ENCODE peak calls at places on chromosomes 5 and 9, in six cellular contexts. Z is neural progenitor cell, X is neuronal stem cell, E is body of pancreas, J is caudate nucleus, K is epithelial cell of prostate. A is an unnamed sample.

GRCh38 chr5:31047621-31048020 is 145.9 kb upstream of the CDH6 start:
- DNase-seq in Z (no peak), X (no peak), E (no peak), J (no peak), K (no peak), A (no peak)

GRCh38 chr9:120862452-120862851 is 14.5 kb downstream of the PHF19 start:
- DNase-seq in Z (no peak), X (no peak), E (no peak), J (no peak), K (no peak), A (no peak)

GRCh38 chr9:69253057-69253456 is 72.0 kb upstream of the ENTREP1 start:
- DNase-seq in Z (no peak), X (no peak), E (no peak), J (no peak), K (peak; percentile 41), A (no peak)

GRCh38 chr5:151924564-151925395 is at the start of gene GLRA1:
- DNase-seq in Z (peak; percentile 93), X (peak; percentile 83), E (peak; percentile 49), J (no peak), K (no peak), A (peak; percentile 49)

GRCh38 chr9:113614843-113615648 is 151.5 kb downstream of the RGS3 start:
- DNase-seq in Z (no peak), X (no peak), E (peak; percentile 29), J (no peak), K (no peak), A (peak; percentile 77)

GRCh38 chr5:1793966-1794895 is 5.4 kb downstream of the MRPL36 start:
- DNase-seq in Z (no peak), X (no peak), E (no peak), J (no peak), K (no peak), A (no peak)

GRCh38 chr5:39578887-39579497 is 154.2 kb upstream of the DAB2 start:
- DNase-seq in Z (no peak), X (peak; percentile 33), E (no peak), J (no peak), K (no peak), A (no peak)

GRCh38 chr9:116476935-116477381 is 210.1 kb upstream of the TRIM32 start:
- DNase-seq in Z (peak; percentile 39), X (no peak), E (no peak), J (no peak), K (no peak), A (no peak)

GRCh38 chr5:158756873-158757272 is 342.8 kb downstream of the EBF1 start:
- DNase-seq in Z (peak; percentile 40), X (no peak), E (no peak), J (no peak), K (no peak), A (no peak)

GRCh38 chr9:38336341-38336740 is 56.2 kb upstream of the ALDH1B1 start:
- DNase-seq in Z (no peak), X (no peak), E (no peak), J (no peak), K (no peak), A (no peak)

GRCh38 chr9:109912082-109912581 is 132.1 kb downstream of the PALM2AKAP2 start:
- DNase-seq in Z (no peak), X (no peak), E (no peak), J (no peak), K (no peak), A (no peak)

GRCh38 chr5:76403963-76404693 is 1.0 kb downstream of the IQGAP2 start:
- DNase-seq in Z (peak; percentile 79), X (peak; percentile 15), E (peak; percentile 92), J (no peak), K (no peak), A (peak; percentile 28)

DNA sequence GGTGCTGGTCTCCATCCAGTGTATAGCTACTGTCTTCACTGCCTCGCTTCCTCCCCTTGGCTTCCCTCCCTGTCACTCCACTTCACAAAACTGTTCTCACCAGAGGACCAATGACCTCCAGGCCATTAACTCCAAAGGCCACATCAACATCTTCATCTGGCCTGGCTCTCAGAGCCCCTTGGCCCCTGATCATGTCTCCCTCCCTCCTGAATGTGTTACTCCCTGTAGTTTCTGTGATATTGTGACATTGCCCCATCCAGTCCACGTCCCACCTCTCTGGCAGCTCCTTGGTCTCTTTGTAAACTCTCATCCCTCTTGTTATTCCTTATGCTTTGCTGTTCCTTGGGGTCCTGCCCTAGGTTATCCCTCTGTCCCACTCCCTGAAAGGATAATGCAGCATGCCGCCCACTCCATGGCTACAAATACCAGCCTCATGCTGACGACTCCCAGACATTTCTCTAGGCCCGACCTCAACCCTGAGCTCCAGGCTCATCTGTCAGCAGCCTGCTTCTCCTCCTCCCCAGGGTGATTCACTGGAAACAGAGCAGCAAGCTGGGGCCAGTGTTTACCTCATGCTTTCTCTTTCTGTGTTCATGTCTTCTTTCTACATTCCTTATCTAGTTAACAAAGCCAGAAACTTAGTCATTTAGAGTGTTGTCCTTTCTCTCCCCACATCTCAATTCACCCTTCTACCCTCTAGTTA is 312.2 kb downstream of the SPOCK1 start:
- DNase-seq in Z (no peak), X (no peak), E (no peak), J (no peak), K (peak; percentile 46), A (no peak)
- H3K27ac ChIP-seq in Z (no peak overlapping the region), X (no peak overlapping the region), E (no peak overlapping the region), J (no peak overlapping the region), K (no peak overlapping the region), A (no peak overlapping the region)

DNA sequence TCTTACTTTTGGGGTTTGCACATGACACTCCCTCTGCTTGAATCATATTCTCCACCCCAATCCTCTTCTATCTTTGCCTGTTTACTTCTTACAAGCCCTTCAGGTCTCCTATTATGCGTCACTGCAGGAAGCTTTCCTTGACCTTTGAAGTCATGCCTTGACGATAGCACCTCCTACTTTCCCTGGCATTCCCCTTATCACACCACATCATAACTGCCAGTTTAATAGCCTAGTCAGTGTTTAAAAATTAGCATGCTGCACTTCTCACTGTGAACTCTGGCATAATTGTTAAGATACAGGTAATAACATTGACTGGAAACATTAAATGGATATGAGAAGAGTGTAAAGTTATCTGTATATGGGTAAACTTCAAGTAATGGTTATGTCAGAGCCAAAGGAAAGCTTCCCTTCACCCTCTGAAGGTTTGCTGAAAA is 37.1 kb upstream of the CEP120 start:
- DNase-seq in Z (no peak), X (no peak), E (peak; percentile 33), J (no peak), K (peak; percentile 77), A (no peak)
- H3K27ac ChIP-seq in Z (no peak overlapping the region), X (no peak overlapping the region), E (no peak overlapping the region), J (no peak overlapping the region), K (no peak overlapping the region), A (no peak overlapping the region)

DNA sequence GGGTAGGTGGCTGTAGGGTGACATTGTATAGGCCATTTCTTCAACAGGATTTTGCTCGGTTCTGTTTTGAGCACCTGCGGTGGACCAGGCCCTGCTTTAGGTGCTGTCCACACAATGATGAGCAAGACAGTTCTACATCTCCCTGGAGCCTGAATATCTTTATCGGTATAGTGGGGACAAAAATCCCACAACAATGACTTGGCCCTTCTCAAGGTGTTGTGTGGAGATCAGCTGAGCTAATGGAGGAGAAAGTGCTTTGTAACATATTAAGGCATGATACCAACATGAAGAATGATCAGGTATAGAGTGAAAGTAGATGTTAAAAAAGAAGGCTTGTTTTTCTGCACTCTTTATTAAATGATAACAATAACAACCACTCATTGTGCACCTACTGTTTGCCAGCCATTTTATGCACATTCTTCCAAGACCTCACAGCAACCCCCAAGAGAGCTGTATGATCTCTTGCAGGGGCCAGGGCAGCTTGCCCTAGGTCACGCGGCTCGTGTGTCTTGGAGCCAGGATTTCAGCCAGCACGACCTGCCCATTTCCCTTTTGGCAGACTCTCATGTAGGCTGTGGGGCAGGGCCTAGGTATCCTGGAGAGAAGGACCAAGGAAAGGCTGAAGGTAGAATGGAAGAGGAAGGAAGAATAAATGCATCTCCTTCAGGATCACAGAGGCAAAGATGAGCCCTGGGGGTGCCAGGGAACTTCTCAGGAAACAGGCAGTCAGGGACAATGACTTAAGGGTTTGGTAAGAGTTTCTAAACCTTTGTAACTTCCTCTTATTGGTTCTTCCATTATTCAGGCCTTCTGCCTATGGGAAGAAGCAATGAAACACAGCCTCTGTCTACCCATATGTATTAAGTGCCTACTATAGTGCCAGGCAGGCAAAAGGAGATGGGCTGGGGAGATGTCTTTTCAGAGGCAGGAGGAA is 50.0 kb upstream of the PPARGC1B start:
- DNase-seq in Z (no peak), X (no peak), E (no peak), J (no peak), K (no peak), A (peak; percentile 51)
- H3K27ac ChIP-seq in Z (no peak overlapping the region), X (no peak overlapping the region), E (no peak overlapping the region), J (no peak overlapping the region), K (no peak overlapping the region), A (peak overlapping the region; percentile 94)

DNA sequence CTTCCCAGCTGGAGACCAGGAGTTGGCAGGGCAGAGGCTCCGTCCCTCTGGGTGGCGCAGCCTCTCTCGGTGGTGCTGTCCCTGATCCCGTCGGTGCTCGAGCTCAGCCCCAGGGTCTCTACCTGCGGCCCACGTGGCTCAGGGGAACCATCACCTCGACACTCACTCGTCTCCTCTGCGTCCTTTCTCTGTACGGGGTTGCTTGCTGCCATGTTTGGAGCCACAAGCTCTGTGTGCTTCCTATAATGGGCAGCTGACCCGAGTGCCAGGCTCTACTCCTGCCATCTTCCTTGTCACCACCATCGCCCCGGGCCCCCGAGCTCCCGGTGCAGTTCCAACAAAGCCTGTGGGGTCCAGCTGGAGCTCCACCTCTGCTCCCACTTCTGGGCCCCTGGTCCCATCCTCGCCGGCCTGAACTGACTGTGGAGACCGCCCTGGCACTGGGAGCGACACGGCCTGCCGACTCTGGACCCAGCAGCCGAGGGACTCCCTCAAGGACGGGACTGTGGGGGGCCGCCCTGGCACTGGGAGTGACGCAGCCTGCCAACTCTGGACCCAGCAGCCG is 5.0 kb downstream of the FBXW5 start:
- DNase-seq in Z (no peak), X (no peak), E (no peak), J (no peak), K (no peak), A (no peak)
- H3K27ac ChIP-seq in Z (no peak overlapping the region), X (no peak overlapping the region), E (no peak overlapping the region), J (peak overlapping the region; percentile 84), K (no peak overlapping the region), A (peak overlapping the region; percentile 90)

DNA sequence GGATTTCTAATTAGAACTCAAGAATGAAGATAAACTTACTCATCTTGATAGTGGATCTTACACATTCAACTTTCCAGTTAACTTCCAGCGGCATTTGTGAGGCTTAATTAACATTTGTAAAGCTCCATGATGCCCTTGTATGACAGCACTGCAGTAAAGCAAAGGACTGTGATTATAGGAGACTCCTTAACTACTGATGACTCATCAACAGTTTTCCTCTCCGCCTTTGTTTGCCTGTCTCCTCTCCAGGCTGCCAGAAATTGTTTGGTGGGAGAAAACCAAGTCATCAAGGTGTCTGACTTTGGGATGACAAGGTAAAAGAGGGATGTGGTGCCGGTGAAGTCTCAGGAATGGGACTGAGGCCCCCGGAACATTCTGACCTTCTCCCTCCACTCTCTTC is 20.4 kb upstream of the CYFIP2 start:
- DNase-seq in Z (peak; percentile 17), X (no peak), E (no peak), J (no peak), K (no peak), A (no peak)
- H3K27ac ChIP-seq in Z (no peak overlapping the region), X (no peak overlapping the region), E (no peak overlapping the region), J (no peak overlapping the region), K (no peak overlapping the region), A (no peak overlapping the region)

A was measured in heart left ventricle.